ENCODE peak calls at places on chromosomes 3 and 15, in four cellular contexts. V is EH; C is activated T-helper 1 cell treated with anti-CD3 and anti-CD28 coated beads, Interleukin-12 subunit alpha, Interleukin-12 subunit beta, Interleukin-2, Interleukin-4 antibody, amounts not matched to agents 30 ng/mL and 10 ng/mL and 1 ng/mL, durations not matched to agents 14 hours and 24 hours and 36 hours; N is NCI-H774. S is an unnamed sample.
A peak's percentile ranks its signal among the peaks of the same experiment; 100 is the strongest.

GRCh38 chr3:141485578-141486415 is 1.0 kb upstream of the RASA2 start:
- DNase-seq in V (peak; percentile 88), C (no peak), N (no peak), S (peak; percentile 87)

GRCh38 chr3:195540031-195540430 is 3.1 kb downstream of the PPP1R2 start:
- DNase-seq in V (no peak), C (no peak), N (no peak), S (no peak)

GRCh38 chr15:30859091-30859874 is 44.4 kb upstream of the FAN1 start:
- DNase-seq in V (peak; percentile 80), C (no peak), N (no peak), S (peak; percentile 30)

GRCh38 chr15:43187544-43188155 is 2.4 kb downstream of the CCNDBP1 start:
- DNase-seq in V (peak; percentile 70), C (no peak), N (no peak), S (peak; percentile 72)

GRCh38 chr3:38127611-38128302 is 9.2 kb downstream of the ACAA1 start:
- DNase-seq in V (peak; percentile 22), C (no peak), N (no peak), S (no peak)

GRCh38 chr15:68223171-68223570 is 6.4 kb downstream of the CLN6 start:
- DNase-seq in V (no peak), C (no peak), N (no peak), S (no peak)

GRCh38 chr15:40815042-40815678 is 7.9 kb upstream of the DNAJC17 start:
- DNase-seq in V (peak; percentile 23), C (no peak), N (no peak), S (no peak)

GRCh38 chr3:17619952-17620351 is 122.5 kb downstream of the TBC1D5 start:
- DNase-seq in V (no peak), C (no peak), N (no peak), S (no peak)

GRCh38 chr15:51688863-51689262 is 7.6 kb downstream of the SCG3 start:
- DNase-seq in V (peak; percentile 9), C (no peak), N (no peak), S (peak; percentile 3)

GRCh38 chr3:183506674-183507290 is 48.7 kb downstream of the KLHL6 start:
- DNase-seq in V (peak; percentile 24), C (no peak), N (no peak), S (no peak)

GRCh38 chr3:181998828-181999227 is 287.1 kb downstream of the SOX2 start:
- DNase-seq in V (no peak), C (no peak), N (no peak), S (no peak)

GRCh38 chr3:149575213-149575961 is 82.4 kb downstream of the WWTR1 start:
- DNase-seq in V (peak; percentile 92), C (no peak), N (no peak), S (peak; percentile 94)

GRCh38 chr15:28977377-28978010 is 91.7 kb downstream of the APBA2 start:
- DNase-seq in V (peak; percentile 99), C (no peak), N (no peak), S (peak; percentile 92)

GRCh38 chr15:23566070-23567050 is 886 bp downstream of the MKRN3 start:
- DNase-seq in V (no peak), C (no peak), N (peak; percentile 90), S (peak; percentile 3)

S was measured in AG10803.